ENCODE peak calls at places on chromosomes 12 and 14, in four cellular contexts. Y is K562, B is HepG2, M is H1. R is an unnamed sample.

GRCh38 chr14:103483600-103483999 is 39.0 kb downstream of the CKB start:
- DNase-seq in Y (no peak), B (no peak), M (no peak), R (no peak)

GRCh38 chr12:6104027-6104426 is 20.4 kb downstream of the VWF start:
- DNase-seq in B (no peak), M (no peak), Y (no peak), R (no peak)

GRCh38 chr14:36690301-36691020 is 28.8 kb downstream of the PAX9 start:
- DNase-seq in B (no peak), M (no peak), Y (no peak), R (no peak)

GRCh38 chr14:75944607-75945241 is 37.1 kb downstream of the TGFB3 start:
- DNase-seq in Y (no peak), M (no peak), B (no peak), R (no peak)

GRCh38 chr12:103851127-103851526 is 10.1 kb upstream of the NT5DC3 start:
- DNase-seq in M (no peak), Y (no peak), B (no peak), R (no peak)

GRCh38 chr14:90545966-90546751 is 149.3 kb downstream of the CALM1 start:
- DNase-seq in Y (no peak), M (no peak), B (no peak), R (no peak)

GRCh38 chr12:57456737-57457490 is 1.8 kb downstream of the INHBE start:
- DNase-seq in B (no peak), Y (no peak), M (no peak), R (no peak)

GRCh38 chr14:101229666-101230065 is 326.1 kb upstream of the RTL1 start:
- DNase-seq in M (peak), Y (peak), B (no peak), R (no peak)

GRCh38 chr12:26130728-26131127 is 5.9 kb upstream of the BHLHE41 start:
- DNase-seq in M (no peak), Y (no peak), B (no peak), R (no peak)

GRCh38 chr14:68506645-68507405 is 286.0 kb downstream of the ZFP36L1 start:
- DNase-seq in Y (no peak), M (no peak), B (no peak), R (peak)

GRCh38 chr14:99189201-99189801 is 82.7 kb downstream of the BCL11B start:
- DNase-seq in M (no peak), Y (no peak), B (no peak), R (no peak)

GRCh38 chr12:57838594-57839302 is 7.8 kb downstream of the CTDSP2 start:
- DNase-seq in B (no peak), Y (no peak), M (no peak), R (no peak)

GRCh38 chr14:34355584-34356266 is 106.3 kb downstream of the SPTSSA start:
- DNase-seq in B (peak), M (no peak), Y (no peak), R (no peak)

GRCh38 chr12:118103231-118103600 is 595 bp downstream of the VSIG10 start:
- DNase-seq in B (no peak), M (peak), Y (no peak), R (no peak)

GRCh38 chr14:92958373-92959188 is 35.6 kb downstream of the CHGA start:
- DNase-seq in Y (no peak), B (no peak), M (no peak), R (no peak)

GRCh38 chr14:99543369-99543768 is 60.6 kb downstream of the CCDC85C start:
- DNase-seq in B (no peak), Y (no peak), M (no peak), R (no peak)

GRCh38 chr14:32331227-32331597 is 2.1 kb downstream of the AKAP6 start:
- DNase-seq in M (no peak), B (no peak), Y (peak), R (no peak)

GRCh38 chr14:88129306-88130056 is 124.5 kb downstream of the GPR65 start:
- DNase-seq in Y (no peak), B (no peak), M (no peak), R (no peak)

GRCh38 chr12:3752741-3753486 is at the start of gene CRACR2A:
- DNase-seq in M (peak), Y (peak), B (no peak), R (peak)

GRCh38 chr14:68786491-68787234 is 6.2 kb downstream of the ZFP36L1 start:
- DNase-seq in B (no peak), M (peak), Y (no peak), R (no peak)

GRCh38 chr14:89899917-89900680 is 54.4 kb downstream of the EFCAB11 start:
- DNase-seq in B (peak), Y (no peak), M (no peak), R (no peak)

GRCh38 chr14:102928412-102929348 is 6.2 kb downstream of the AMN start:
- DNase-seq in B (no peak), M (peak), Y (no peak), R (no peak)

GRCh38 chr12:40551466-40551865 is 140.8 kb upstream of the CNTN1 start:
- DNase-seq in M (no peak), B (no peak), Y (no peak), R (no peak)

GRCh38 chr12:49697808-49698207 is 9.4 kb downstream of the FMNL3 start:
- DNase-seq in B (no peak), M (no peak), Y (no peak), R (no peak)

GRCh38 chr14:52391866-52392600 is 77.9 kb downstream of the PTGER2 start:
- DNase-seq in M (no peak), Y (no peak), B (no peak), R (no peak)

GRCh38 chr12:21073822-21074460 is 57.1 kb upstream of the SLCO1B1 start:
- DNase-seq in B (no peak), Y (no peak), M (no peak), R (no peak)

GRCh38 chr12:57046947-57047890 is 2.7 kb downstream of the MYO1A start:
- DNase-seq in M (no peak), Y (no peak), B (no peak), R (no peak)

GRCh38 chr12:92290016-92290685 is 144.5 kb upstream of the BTG1 start:
- DNase-seq in Y (no peak), B (no peak), M (no peak), R (no peak)

GRCh38 chr12:108649668-108650067 is 16.0 kb upstream of the SELPLG start:
- DNase-seq in M (no peak), B (no peak), Y (no peak), R (no peak)
- TF ChIP-seq BRCA1 in M (no peak), B (no peak), Y (no peak), R (no peak)

GRCh38 chr14:54591461-54592245 is 24.7 kb downstream of the SAMD4A start:
- DNase-seq in Y (no peak), B (no peak), M (no peak), R (no peak)
- TF ChIP-seq BRCA1 in Y (no peak), B (no peak), M (no peak), R (no peak)

DNA sequence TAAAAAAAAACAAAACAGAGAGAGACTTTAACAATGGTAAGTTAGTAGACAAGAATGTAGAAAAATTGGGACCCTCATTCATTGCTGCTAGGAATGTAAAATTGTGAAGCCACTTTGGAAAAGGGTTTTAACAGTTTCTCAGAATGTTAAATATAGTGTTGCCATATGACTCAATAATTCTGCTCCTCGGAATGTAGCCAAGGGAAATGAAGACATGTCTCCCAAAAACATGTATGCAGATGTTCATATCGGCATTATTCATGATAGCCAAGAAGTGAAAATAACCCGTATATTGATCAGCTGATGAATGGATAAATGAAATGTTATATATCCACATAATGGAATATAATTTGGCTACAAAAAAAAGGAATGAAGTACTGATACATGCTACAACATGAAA is 132.3 kb downstream of the DAAM1 start:
- DNase-seq in B (no peak), Y (no peak), M (no peak), R (no peak)
- TF ChIP-seq BRCA1 in B (no peak), Y (no peak), M (no peak), R (no peak)

GRCh38 chr12:69534389-69534822 is 50.9 kb upstream of the CCT2 start:
- DNase-seq in Y (no peak), B (peak), M (no peak), R (peak)
- TF ChIP-seq BRCA1 in Y (no peak), B (no peak), M (no peak), R (no peak)

GRCh38 chr14:105281354-105282097 is 19.3 kb downstream of the BRF1 start:
- DNase-seq in B (peak), Y (no peak), M (no peak), R (no peak)
- TF ChIP-seq BRCA1 in B (no peak), Y (no peak), M (no peak), R (no peak)

R was measured in GM12878.